ENCODE peak calls at places on chromosomes 4 and X, in four cellular contexts. N is HCT116, U is endothelial cell of umbilical vein, S is fibroblast of lung. D is an unnamed sample.

GRCh38 chr4:138078264-138078663 is 163.9 kb downstream of the SLC7A11 start:
- DNase-seq in S (no peak), U (no peak), N (no peak), D (no peak)

GRCh38 chr4:110878413-110878812 is 255.5 kb upstream of the PITX2 start:
- DNase-seq in S (peak; percentile 48), N (peak; percentile 23), U (no peak), D (peak; percentile 3)

GRCh38 chrX:77450415-77450814 is 3.2 kb downstream of the FGF16 start:
- DNase-seq in N (no peak), S (no peak), U (no peak), D (no peak)

GRCh38 chr4:32985256-32985655 is 2265.1 kb downstream of the PCDH7 start:
- DNase-seq in S (peak; percentile 40), N (no peak), U (no peak), D (peak; percentile 67)

GRCh38 chrX:9905721-9906120 is 61.4 kb upstream of the CLDN34 start:
- DNase-seq in N (no peak), U (no peak), S (no peak), D (no peak)

GRCh38 chrX:133048751-133049150 is 48.2 kb downstream of the USP26 start:
- DNase-seq in U (no peak), N (no peak), S (no peak), D (no peak)

GRCh38 chr4:36394352-36394903 is 113.0 kb downstream of the DTHD1 start:
- DNase-seq in S (no peak), N (peak; percentile 60), U (no peak), D (no peak)

GRCh38 chr4:109998867-109999303 is 86.2 kb downstream of the EGF start:
- DNase-seq in S (peak; percentile 41), N (peak; percentile 68), U (peak; percentile 59), D (peak; percentile 68)

DNA sequence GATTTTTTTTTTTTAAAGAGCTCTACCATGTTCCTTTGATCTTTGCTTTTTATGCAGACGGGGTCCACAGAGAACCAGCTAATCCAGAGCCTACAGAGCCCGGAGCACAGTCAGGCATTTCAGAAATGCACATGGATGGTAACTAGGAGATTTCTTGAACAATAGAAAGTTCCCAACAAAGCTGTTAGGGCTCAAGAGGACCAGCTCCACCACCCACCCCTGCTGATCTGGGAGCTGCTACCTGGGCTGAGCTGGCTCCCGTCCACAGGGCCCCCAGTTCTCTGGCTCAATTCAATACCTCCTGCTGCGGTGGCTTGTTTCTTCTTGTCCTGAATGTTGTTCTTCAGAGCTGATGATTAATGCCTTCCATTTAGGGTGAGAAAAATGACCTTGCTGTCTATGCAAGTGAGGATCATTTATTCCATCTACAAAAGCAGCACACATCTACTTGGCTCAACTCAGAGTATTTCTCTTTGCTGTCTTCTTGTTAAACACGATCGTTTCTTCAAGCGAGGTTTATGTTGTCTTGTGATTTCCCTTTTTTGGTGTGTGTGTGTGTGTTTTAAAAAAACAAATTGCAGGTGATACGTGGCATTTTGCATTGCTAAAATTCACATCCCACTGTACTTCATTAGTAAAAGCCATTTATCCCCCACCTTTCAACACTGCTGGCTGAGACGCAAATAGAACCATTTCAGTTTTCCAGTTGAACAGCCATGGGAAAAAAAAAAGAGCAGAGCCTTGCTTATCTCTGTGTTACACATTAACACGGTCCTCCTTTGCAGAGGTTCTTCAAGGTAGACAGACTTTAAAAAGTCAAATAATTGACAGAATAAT is 31.3 kb downstream of the IGFBP7 start:
- DNase-seq in S (peak; percentile 91), N (no peak), U (peak; percentile 85), D (no peak)
- H3K9ac ChIP-seq in S (no peak overlapping the region), N (no peak overlapping the region), U (peak overlapping the region; percentile 44), D (no peak overlapping the region)

GRCh38 chr4:172791841-172792240 is 376.8 kb upstream of the GALNT7 start:
- DNase-seq in U (no peak), N (no peak), S (no peak), D (no peak)

DNA sequence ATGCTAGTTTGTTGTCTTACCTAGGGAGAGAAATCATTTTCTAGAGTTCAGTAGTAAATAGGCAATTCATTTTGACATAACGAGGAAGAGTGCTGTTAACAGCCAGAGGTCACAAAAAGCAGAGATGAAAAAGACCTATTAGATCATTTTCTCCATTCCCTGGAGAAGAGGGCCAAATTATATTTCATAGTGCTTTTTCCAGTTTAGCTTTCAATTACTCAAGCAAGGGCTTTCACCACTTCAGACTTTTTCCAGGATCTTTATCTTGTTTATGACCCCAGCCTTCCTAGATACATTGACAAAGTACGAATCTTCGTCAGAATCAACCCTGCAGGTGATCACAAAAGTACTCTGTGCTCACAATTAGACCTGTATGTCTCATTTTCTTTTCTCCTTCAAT is 374.2 kb upstream of the GALNT7 start:
- DNase-seq in U (no peak), N (no peak), S (no peak), D (no peak)
- TF ChIP-seq EZH2 in U (no peak), N (no peak), S (no peak), D (no peak)

GRCh38 chr4:121799888-121800501 is 1.1 kb upstream of the EXOSC9 start:
- DNase-seq in S (no peak), U (no peak), N (no peak), D (no peak)
- H3K9ac ChIP-seq in S (no peak overlapping the region), U (no peak overlapping the region), N (peak overlapping the region; percentile 92), D (peak overlapping the region; percentile 88)

GRCh38 chrX:153827903-153828302 is 2.4 kb downstream of the PDZD4 start:
- DNase-seq in U (no peak), N (no peak), S (no peak), D (no peak)

GRCh38 chrX:153828308-153828707 is 2.0 kb downstream of the PDZD4 start:
- DNase-seq in S (no peak), U (no peak), N (no peak), D (no peak)

GRCh38 chrX:153829549-153829798 is 870 bp downstream of the PDZD4 start:
- DNase-seq in U (no peak), S (no peak), N (no peak), D (peak; percentile 19)

GRCh38 chrX:153829799-153830631 is at the start of gene PDZD4:
- DNase-seq in U (no peak), S (no peak), N (no peak), D (peak; percentile 9)

GRCh38 chrX:153828723-153829548 is 1.4 kb downstream of the PDZD4 start:
- DNase-seq in U (no peak), S (no peak), N (no peak), D (peak; percentile 6)
- TF ChIP-seq EZH2 in U (no peak), S (peak; percentile 74), N (no peak), D (no peak)

GRCh38 chr4:140809671-140810070 is 53.5 kb upstream of the TBC1D9 start:
- DNase-seq in S (no peak), U (no peak), N (no peak), D (no peak)
- H3K9ac ChIP-seq in S (no peak overlapping the region), U (no peak overlapping the region), N (no peak overlapping the region), D (no peak overlapping the region)

D was measured in GM23248.